ENCODE peak calls at places on chromosomes 16 and 17, in six cellular contexts. D is glutamatergic neuron, Q is psoas muscle, U is astrocyte of the cerebellum, K is Peyer's patch, V is testis. E is an unnamed sample.

GRCh38 chr16:11156401-11156800 is 99.6 kb downstream of the SOCS1 start:
- DNase-seq in Q (no peak), D (peak), K (no peak), U (no peak), V (no peak), E (no peak)

GRCh38 chr16:3175157-3176153 is 12.5 kb upstream of the OR1F1 start:
- DNase-seq in D (no peak), Q (no peak), K (no peak), U (no peak), V (no peak), E (peak)

GRCh38 chr17:80652751-80653330 is 108.2 kb downstream of the RPTOR start:
- DNase-seq in U (no peak), D (no peak), V (no peak), Q (no peak), K (no peak), E (no peak)

GRCh38 chr17:8072727-8073461 is 14.6 kb downstream of the ALOX12B start:
- DNase-seq in D (no peak), V (no peak), U (no peak), Q (no peak), K (no peak), E (peak)

GRCh38 chr16:79402356-79402755 is 198.2 kb downstream of the MAF start:
- DNase-seq in D (no peak), K (no peak), U (no peak), V (no peak), Q (no peak), E (no peak)

GRCh38 chr17:2814499-2815341 is 18.5 kb downstream of the RAP1GAP2 start:
- DNase-seq in Q (no peak), V (no peak), U (no peak), K (peak), D (no peak), E (no peak)

GRCh38 chr17:31900877-31901276 is 631 bp downstream of the UTP6 start:
- DNase-seq in Q (no peak), V (no peak), D (no peak), U (no peak), K (no peak), E (no peak)

GRCh38 chr16:14186007-14186953 is 115.2 kb downstream of the MRTFB start:
- DNase-seq in U (peak), D (peak), V (no peak), Q (peak), K (no peak), E (peak)

GRCh38 chr16:27426423-27427408 is 24.7 kb downstream of the IL21R start:
- DNase-seq in U (peak), Q (no peak), D (peak), K (peak), V (no peak), E (no peak)

GRCh38 chr17:73901661-73902415 is 257.6 kb upstream of the SDK2 start:
- DNase-seq in V (peak), Q (peak), D (peak), U (no peak), K (no peak), E (peak)

GRCh38 chr16:35506018-35506897 is 2046.8 kb downstream of the TP53TG3F start:
- DNase-seq in U (no peak), V (peak), D (no peak), K (no peak), Q (no peak), E (no peak)

GRCh38 chr17:16929757-16930520 is 42.0 kb downstream of the TNFRSF13B start:
- DNase-seq in Q (no peak), U (no peak), D (no peak), V (no peak), K (no peak), E (no peak)

GRCh38 chr17:80374039-80374731 is 40.8 kb upstream of the ENDOV start:
- DNase-seq in V (no peak), U (no peak), D (no peak), K (no peak), Q (no peak), E (no peak)

GRCh38 chr17:41619162-41619933 is 5.0 kb downstream of the KRT17 start:
- DNase-seq in U (no peak), Q (no peak), K (no peak), V (no peak), D (peak), E (no peak)

GRCh38 chr17:10349403-10349802 is 23.4 kb downstream of the MYH13 start:
- DNase-seq in V (no peak), K (no peak), U (no peak), Q (no peak), D (no peak), E (no peak)

GRCh38 chr16:82671743-82672142 is 45.0 kb downstream of the CDH13 start:
- DNase-seq in D (no peak), U (no peak), Q (no peak), K (peak), V (no peak), E (no peak)

GRCh38 chr16:1923299-1924034 is 5.3 kb upstream of the HS3ST6 start:
- DNase-seq in Q (no peak), K (no peak), U (no peak), D (peak), V (no peak), E (peak)

GRCh38 chr17:77366558-77367245 is 225.9 kb downstream of the SEC14L1 start:
- DNase-seq in Q (peak), K (peak), U (no peak), D (peak), V (peak), E (peak)
- TF ChIP-seq CTCF in Q (no peak), K (no peak), U (no peak), D (no peak), V (no peak), E (no peak)

GRCh38 chr17:40317345-40317873 is 8.4 kb downstream of the RARA start:
- DNase-seq in U (no peak), V (no peak), D (peak), Q (peak), K (peak), E (peak)
- TF ChIP-seq CTCF in U (peak), V (peak), D (peak), Q (peak), K (peak), E (peak)

DNA sequence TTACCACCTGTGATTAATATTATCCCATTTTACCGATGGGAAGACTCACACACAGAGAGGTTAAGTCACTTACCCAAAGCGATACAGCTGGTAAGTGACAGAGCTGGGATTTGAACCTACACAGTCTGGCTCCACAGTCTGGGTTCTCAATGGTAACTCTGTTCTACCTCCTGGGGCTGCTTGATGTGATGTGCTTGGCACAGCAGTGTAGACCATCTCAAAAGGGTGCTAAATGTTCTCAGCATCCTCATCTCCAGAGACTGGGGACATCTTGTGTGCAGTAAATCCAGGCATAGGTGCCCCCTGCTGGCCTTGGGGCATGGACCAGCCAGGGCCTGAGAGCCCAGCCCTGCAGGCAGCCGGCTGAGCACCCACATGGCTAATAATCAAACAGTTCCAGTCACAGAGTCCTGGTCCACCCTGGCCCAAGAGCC is 15.4 kb upstream of the KATNB1 start:
- DNase-seq in Q (no peak), K (peak), V (peak), D (peak), U (peak), E (peak)
- TF ChIP-seq CTCF in Q (peak), K (peak), V (peak), D (peak), U (peak), E (peak)

GRCh38 chr17:58306131-58306951 is 22.3 kb downstream of the TSPOAP1 start:
- DNase-seq in D (peak), V (peak), K (peak), Q (no peak), U (no peak), E (no peak)

GRCh38 chr17:58308985-58309917 is 19.3 kb downstream of the TSPOAP1 start:
- DNase-seq in D (peak), Q (no peak), V (peak), K (peak), U (no peak), E (no peak)

GRCh38 chr17:58309918-58310259 is 18.7 kb downstream of the TSPOAP1 start:
- DNase-seq in U (no peak), Q (no peak), V (peak), D (no peak), K (no peak), E (no peak)

GRCh38 chr17:58307468-58308172 is 21.0 kb downstream of the TSPOAP1 start:
- DNase-seq in U (no peak), V (peak), Q (no peak), D (peak), K (peak), E (no peak)

GRCh38 chr17:58308173-58308984 is 20.2 kb downstream of the TSPOAP1 start:
- DNase-seq in K (peak), D (peak), V (no peak), Q (no peak), U (no peak), E (no peak)
- TF ChIP-seq CTCF in K (no peak), D (no peak), V (no peak), Q (no peak), U (peak), E (peak)

GRCh38 chr16:89246383-89246902 is 28.9 kb downstream of the ZNF778 start:
- DNase-seq in U (no peak), D (no peak), V (no peak), K (no peak), Q (no peak), E (no peak)
- TF ChIP-seq CTCF in U (no peak), D (no peak), V (no peak), K (no peak), Q (no peak), E (no peak)

GRCh38 chr16:303760-304505 is 21.0 kb downstream of the PDIA2 start:
- DNase-seq in K (no peak), D (no peak), V (no peak), U (no peak), Q (no peak), E (no peak)
- TF ChIP-seq CTCF in K (peak), D (no peak), V (no peak), U (peak), Q (peak), E (no peak)

DNA sequence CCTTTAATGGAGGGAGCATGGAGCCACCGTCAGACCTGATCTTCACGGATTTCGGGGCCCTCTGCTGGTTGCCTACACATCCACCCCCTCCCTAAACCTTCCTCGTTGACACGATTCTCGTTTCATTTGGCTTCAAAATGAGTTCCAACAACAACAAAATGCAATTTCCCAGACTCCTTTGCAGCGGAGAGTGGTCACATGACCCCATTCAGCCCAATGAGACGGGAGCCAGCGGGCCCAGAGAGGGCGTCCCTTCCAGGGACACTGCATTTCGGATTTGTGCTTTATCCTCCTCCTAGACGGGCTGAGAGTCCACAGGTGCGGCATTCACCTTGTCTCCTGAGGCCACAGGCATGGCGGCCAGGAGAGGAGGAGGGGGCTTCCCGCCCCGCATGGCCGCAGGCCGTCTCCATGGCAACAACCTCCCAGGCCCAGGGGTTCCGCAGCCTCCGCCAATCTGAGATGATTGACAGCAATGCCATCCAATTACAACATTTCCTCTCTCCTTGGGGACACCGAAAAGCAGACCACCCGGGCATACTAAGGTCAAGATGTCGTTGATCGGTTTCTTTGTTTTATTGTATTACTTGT is 259.8 kb downstream of the C16orf95 start:
- DNase-seq in K (no peak), Q (no peak), V (peak), D (no peak), U (no peak), E (no peak)
- TF ChIP-seq CTCF in K (no peak), Q (no peak), V (no peak), D (no peak), U (peak), E (peak)